ENCODE peak calls at places on chromosomes 16 and 17, in seven cellular contexts. N is GM23338, C is HCT116, Q is PC-3, T is hepatocyte, I is MM.1S, M is SK-N-SH. G is an unnamed sample. For H3K9me2, the result is how much of the 10 kb centered on the place peaks cover.

GRCh38 chr17:66354472-66354871 is 52.1 kb downstream of the PRKCA start:
- DNase-seq in I (no peak), N (no peak), C (no peak), M (no peak), Q (no peak), T (no peak), G (no peak)

GRCh38 chr16:86505185-86505898 is 5.0 kb upstream of the FOXF1 start:
- DNase-seq in N (peak), I (no peak), C (no peak), Q (no peak), M (no peak), T (no peak), G (no peak)

GRCh38 chr17:53336281-53336680 is 486.4 kb upstream of the KIF2B start:
- DNase-seq in C (no peak), N (no peak), M (no peak), T (no peak), Q (no peak), I (no peak), G (no peak)

GRCh38 chr17:76789235-76789788 is 51.4 kb downstream of the MFSD11 start:
- DNase-seq in Q (peak), N (no peak), C (no peak), M (peak), I (no peak), T (peak), G (no peak)

GRCh38 chr16:84277244-84277823 is 17.3 kb upstream of the WFDC1 start:
- DNase-seq in I (peak), N (peak), T (peak), Q (peak), M (peak), C (peak), G (peak)

GRCh38 chr16:4733211-4733742 is 794 bp downstream of the ANKS3 start:
- DNase-seq in T (no peak), I (no peak), N (no peak), Q (no peak), C (no peak), M (no peak), G (no peak)

GRCh38 chr17:42833771-42834422 is 700 bp downstream of the PSME3 start:
- DNase-seq in C (no peak), M (no peak), N (no peak), I (peak), T (peak), Q (no peak), G (no peak)

GRCh38 chr16:63481060-63481459 is 1444.8 kb upstream of the CDH8 start:
- DNase-seq in M (no peak), C (no peak), Q (no peak), T (no peak), I (no peak), N (no peak), G (no peak)

GRCh38 chr16:77585852-77586251 is 136.5 kb upstream of the NUDT7 start:
- DNase-seq in T (no peak), N (no peak), M (no peak), C (peak), I (no peak), Q (peak), G (no peak)

GRCh38 chr16:72043539-72043938 is 10.8 kb upstream of the HP start:
- DNase-seq in Q (no peak), N (no peak), M (no peak), C (no peak), I (no peak), T (no peak), G (no peak)

GRCh38 chr17:74020522-74020921 is 183.0 kb upstream of the RPL38 start:
- DNase-seq in M (no peak), N (no peak), Q (no peak), I (no peak), C (no peak), T (no peak), G (no peak)

GRCh38 chr16:19898924-19899604 is 14.4 kb upstream of the GPRC5B start:
- DNase-seq in T (peak), Q (peak), I (peak), C (peak), N (peak), M (peak), G (peak)

GRCh38 chr16:70341600-70341999 is 5.1 kb upstream of the DDX19A start:
- DNase-seq in T (no peak), M (no peak), C (no peak), Q (no peak), I (no peak), N (peak), G (peak)

GRCh38 chr16:8963010-8963824 is 489 bp downstream of the USP7 start:
- DNase-seq in M (peak), T (peak), C (no peak), N (no peak), I (no peak), Q (no peak), G (peak)

GRCh38 chr16:1428511-1428910 is 2.4 kb upstream of the PERCC1 start:
- DNase-seq in T (no peak), C (no peak), N (peak), I (no peak), M (no peak), Q (no peak), G (peak)

GRCh38 chr16:57452021-57452420 is 4.7 kb downstream of the COQ9 start:
- DNase-seq in T (no peak), M (no peak), C (no peak), Q (no peak), I (no peak), N (no peak), G (no peak)

GRCh38 chr17:44747566-44747965 is 11.2 kb upstream of the ADAM11 start:
- DNase-seq in N (no peak), I (no peak), M (no peak), C (no peak), Q (no peak), T (no peak), G (no peak)

GRCh38 chr16:11425140-11425539 is 79.9 kb downstream of the RMI2 start:
- DNase-seq in N (no peak), Q (no peak), C (no peak), T (no peak), M (no peak), I (no peak), G (no peak)
- H3K9me2 ChIP-seq in N (under half), Q (under half), C (under half), T (under half), M (under half), I (under half), G (under half)

GRCh38 chr16:81212830-81213465 is 25.5 kb upstream of the BCO1 start:
- DNase-seq in T (no peak), C (no peak), Q (no peak), M (no peak), I (no peak), N (no peak), G (no peak)
- TF ChIP-seq CTCF in T (no peak), C (no peak), Q (no peak), M (no peak), I (no peak), N (no peak), G (no peak)

DNA sequence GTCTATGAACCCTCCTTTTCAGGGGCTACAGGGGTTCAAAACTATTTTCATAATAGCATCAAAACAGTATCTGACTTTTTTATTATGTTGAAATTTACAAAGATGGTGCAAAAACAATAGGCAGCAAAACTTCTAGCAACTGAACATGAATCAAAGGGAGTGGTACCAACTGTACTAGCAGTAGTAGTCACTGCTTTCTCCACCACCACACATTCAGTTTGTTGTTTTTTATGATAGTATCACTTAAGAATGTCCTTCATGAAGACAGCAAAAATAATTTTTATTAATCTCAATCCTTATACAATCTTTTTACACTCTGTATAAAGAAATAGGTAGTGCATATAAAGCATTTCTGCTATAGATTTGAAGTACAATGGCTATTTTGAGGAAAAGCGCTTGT is 47.6 kb downstream of the MED13 start:
- DNase-seq in C (no peak), M (no peak), N (no peak), I (no peak), T (no peak), Q (no peak), G (no peak)
- TF ChIP-seq EZH2phosphoT487 in C (no peak), M (no peak), N (no peak), I (no peak), T (no peak), Q (no peak), G (no peak)

GRCh38 chr17:68169840-68170239 is 78.0 kb upstream of the AMZ2 start:
- DNase-seq in T (no peak), C (no peak), I (no peak), N (no peak), Q (no peak), M (no peak), G (no peak)
- H3K9me2 ChIP-seq in T (under half), C (under half), I (under half), N (under half), Q (under half), M (under half), G (under half)